ENCODE peak calls at places on chromosomes 6 and 20, in nine cellular contexts. O, R, W, X, V, Z, N, E and C are unnamed samples.

GRCh38 chr20:46814366-46815232 is 80.0 kb upstream of the EYA2 start:
- DNase-seq in V (peak), W (peak), E (no peak), R (peak), Z (peak), X (no peak), O (peak), N (no peak), C (peak)

GRCh38 chr20:53935353-53936084 is 134.9 kb downstream of the BCAS1 start:
- DNase-seq in V (no peak), W (peak), R (no peak), E (peak), N (no peak), X (no peak), Z (no peak), O (no peak), C (no peak)

GRCh38 chr6:35083507-35083906 is 57.6 kb downstream of the TCP11 start:
- DNase-seq in O (no peak), W (no peak), E (no peak), Z (no peak), V (no peak), X (no peak), N (no peak), R (no peak), C (no peak)

GRCh38 chr6:45540375-45540920 is 162.7 kb upstream of the SUPT3H start:
- DNase-seq in E (no peak), Z (no peak), N (no peak), X (no peak), R (no peak), O (no peak), V (no peak), W (no peak), C (no peak)

GRCh38 chr6:2891768-2892170 is 11.3 kb downstream of the SERPINB9 start:
- DNase-seq in X (no peak), R (no peak), W (no peak), Z (no peak), N (no peak), V (no peak), O (no peak), E (peak), C (no peak)

GRCh38 chr6:17987576-17988421 is at the start of gene KIF13A:
- DNase-seq in Z (peak), W (peak), R (peak), O (peak), X (peak), E (peak), V (peak), N (peak), C (peak)

GRCh38 chr6:136365781-136366354 is 76.2 kb upstream of the BCLAF1 start:
- DNase-seq in V (no peak), W (no peak), E (peak), N (no peak), R (peak), O (no peak), Z (no peak), X (no peak), C (no peak)

GRCh38 chr20:23217023-23217422 is 130.9 kb upstream of the CD93 start:
- DNase-seq in Z (no peak), E (no peak), N (no peak), W (no peak), V (no peak), O (no peak), R (no peak), X (no peak), C (no peak)

GRCh38 chr6:163086563-163086895 is 328.0 kb upstream of the QKI start:
- DNase-seq in O (no peak), Z (no peak), N (no peak), X (no peak), V (no peak), R (no peak), E (no peak), W (no peak), C (peak)

GRCh38 chr20:46523696-46524328 is 10.5 kb upstream of the ZNF334 start:
- DNase-seq in Z (peak), E (no peak), O (peak), X (peak), R (peak), W (peak), V (peak), N (peak), C (peak)

GRCh38 chr6:87237804-87238203 is 82.4 kb downstream of the ZNF292 start:
- DNase-seq in R (peak), O (no peak), W (peak), X (peak), V (no peak), E (peak), N (peak), Z (no peak), C (peak)

GRCh38 chr20:63738687-63739128 is 868 bp upstream of the SLC2A4RG start:
- DNase-seq in E (peak), V (peak), N (no peak), O (no peak), Z (peak), W (peak), X (no peak), R (no peak), C (peak)

GRCh38 chr20:38084425-38084951 is 50.9 kb downstream of the RPRD1B start:
- DNase-seq in Z (no peak), E (no peak), O (no peak), R (peak), W (peak), N (peak), X (no peak), V (no peak), C (peak)

GRCh38 chr20:17939622-17940446 is 28.8 kb downstream of the SNX5 start:
- DNase-seq in N (no peak), W (no peak), R (no peak), X (peak), O (no peak), Z (no peak), E (no peak), V (no peak), C (no peak)

GRCh38 chr20:48338717-48339116 is 489.1 kb downstream of the PREX1 start:
- DNase-seq in N (no peak), V (no peak), Z (no peak), E (no peak), W (peak), R (peak), O (no peak), X (no peak), C (peak)

GRCh38 chr6:161618816-161619454 is 345.1 kb upstream of the AGPAT4 start:
- DNase-seq in W (no peak), O (peak), X (peak), N (no peak), R (no peak), V (peak), E (peak), Z (peak), C (peak)

GRCh38 chr6:155253337-155253736 is 10.5 kb upstream of the CLDN20 start:
- DNase-seq in R (no peak), W (no peak), E (no peak), V (no peak), Z (no peak), O (no peak), N (no peak), X (no peak), C (no peak)

GRCh38 chr6:34374112-34374907 is 18.2 kb downstream of the NUDT3 start:
- DNase-seq in W (no peak), N (no peak), R (no peak), Z (no peak), O (no peak), E (peak), V (no peak), X (no peak), C (no peak)

GRCh38 chr20:22455259-22455658 is 129.1 kb downstream of the FOXA2 start:
- DNase-seq in E (no peak), R (no peak), Z (no peak), X (no peak), W (no peak), O (no peak), V (no peak), N (no peak), C (no peak)

GRCh38 chr6:18141805-18142590 is 12.9 kb downstream of the TPMT start:
- DNase-seq in N (no peak), W (no peak), O (no peak), V (no peak), X (no peak), R (no peak), E (no peak), Z (peak), C (no peak)

GRCh38 chr6:37985355-37985754 is 165.8 kb downstream of the ZFAND3 start:
- DNase-seq in Z (no peak), X (no peak), N (no peak), O (no peak), W (no peak), E (no peak), V (no peak), R (no peak), C (no peak)

GRCh38 chr20:40809361-40809760 is 120.3 kb upstream of the MAFB start:
- DNase-seq in X (no peak), W (no peak), Z (no peak), R (no peak), V (no peak), E (no peak), N (no peak), O (no peak), C (no peak)

GRCh38 chr6:27757307-27757706 is 154.9 kb downstream of the OR2B2 start:
- DNase-seq in V (no peak), R (no peak), N (no peak), O (no peak), Z (peak), X (no peak), W (no peak), E (no peak), C (peak)

GRCh38 chr6:106715922-106716321 is 86.5 kb downstream of the QRSL1 start:
- DNase-seq in N (no peak), R (no peak), E (peak), V (no peak), O (peak), X (peak), W (no peak), Z (no peak), C (no peak)

GRCh38 chr6:28615955-28616747 is 90.5 kb downstream of the GPX5 start:
- DNase-seq in Z (peak), V (no peak), O (no peak), E (no peak), R (no peak), W (no peak), X (no peak), N (no peak), C (no peak)

GRCh38 chr6:112701201-112701600 is 354.1 kb downstream of the RFPL4B start:
- DNase-seq in W (peak), E (no peak), X (no peak), O (no peak), N (peak), Z (no peak), R (peak), V (no peak), C (peak)

GRCh38 chr20:50089787-50090177 is 23.2 kb downstream of the UBE2V1 start:
- DNase-seq in N (no peak), X (peak), V (no peak), Z (no peak), E (no peak), W (no peak), R (no peak), O (no peak), C (no peak)

GRCh38 chr6:149454405-149454848 is 30.4 kb downstream of the ZC3H12D start:
- DNase-seq in V (no peak), E (no peak), Z (no peak), O (peak), R (peak), N (peak), W (peak), X (no peak), C (peak)

GRCh38 chr6:135002974-135003703 is 51.5 kb downstream of the HBS1L start:
- DNase-seq in Z (no peak), N (no peak), W (no peak), R (no peak), O (no peak), E (no peak), V (no peak), X (no peak), C (no peak)

GRCh38 chr6:158854214-158855101 is 35.3 kb upstream of the EZR start:
- DNase-seq in O (no peak), N (peak), Z (no peak), X (no peak), E (peak), W (peak), V (no peak), R (peak), C (peak)

GRCh38 chr20:64246616-64247311 is 8.8 kb upstream of the PCMTD2 start:
- DNase-seq in V (no peak), E (no peak), X (no peak), R (no peak), W (no peak), O (no peak), N (no peak), Z (no peak), C (no peak)

GRCh38 chr6:144334150-144334708 is 49.1 kb downstream of the UTRN start:
- DNase-seq in N (no peak), E (peak), V (no peak), X (peak), O (no peak), Z (no peak), R (no peak), W (no peak), C (no peak)

GRCh38 chr6:35713006-35713405 is 23.8 kb upstream of the ARMC12 start:
- DNase-seq in V (no peak), N (no peak), O (no peak), E (no peak), R (no peak), X (no peak), Z (no peak), W (no peak), C (no peak)

GRCh38 chr20:48051810-48052491 is 266.7 kb upstream of the SULF2 start:
- DNase-seq in E (no peak), Z (no peak), N (peak), O (peak), W (peak), R (peak), V (no peak), X (no peak), C (peak)

GRCh38 chr20:51382986-51383821 is 159.3 kb downstream of the NFATC2 start:
- DNase-seq in O (no peak), Z (no peak), R (no peak), X (peak), N (peak), V (no peak), E (peak), W (no peak), C (no peak)

GRCh38 chr6:170130771-170131241 is 160.1 kb downstream of the DLL1 start:
- DNase-seq in Z (no peak), E (no peak), R (no peak), O (no peak), X (no peak), N (no peak), W (no peak), V (no peak), C (no peak)

GRCh38 chr6:72413884-72414283 is 208.0 kb upstream of the KCNQ5 start:
- DNase-seq in E (no peak), N (no peak), X (no peak), Z (no peak), O (no peak), R (peak), W (no peak), V (no peak), C (no peak)

GRCh38 chr6:21740719-21741118 is 147.2 kb downstream of the SOX4 start:
- DNase-seq in N (peak), V (no peak), E (no peak), X (no peak), O (no peak), Z (peak), R (peak), W (peak), C (peak)

GRCh38 chr6:4651831-4652467 is 124.3 kb upstream of the CDYL start:
- DNase-seq in Z (no peak), X (no peak), V (no peak), N (no peak), E (no peak), R (no peak), O (no peak), W (no peak), C (no peak)

GRCh38 chr6:4645713-4646356 is 130.4 kb upstream of the CDYL start:
- DNase-seq in E (no peak), W (no peak), Z (no peak), X (no peak), N (no peak), O (no peak), V (no peak), R (no peak), C (no peak)

GRCh38 chr6:4649728-4650127 is 126.5 kb upstream of the CDYL start:
- DNase-seq in W (peak), V (no peak), N (peak), X (no peak), R (peak), Z (no peak), E (no peak), O (peak), C (no peak)

GRCh38 chr6:4644962-4645361 is 131.2 kb upstream of the CDYL start:
- DNase-seq in O (peak), W (no peak), E (no peak), X (no peak), R (peak), V (no peak), N (peak), Z (no peak), C (no peak)

DNA sequence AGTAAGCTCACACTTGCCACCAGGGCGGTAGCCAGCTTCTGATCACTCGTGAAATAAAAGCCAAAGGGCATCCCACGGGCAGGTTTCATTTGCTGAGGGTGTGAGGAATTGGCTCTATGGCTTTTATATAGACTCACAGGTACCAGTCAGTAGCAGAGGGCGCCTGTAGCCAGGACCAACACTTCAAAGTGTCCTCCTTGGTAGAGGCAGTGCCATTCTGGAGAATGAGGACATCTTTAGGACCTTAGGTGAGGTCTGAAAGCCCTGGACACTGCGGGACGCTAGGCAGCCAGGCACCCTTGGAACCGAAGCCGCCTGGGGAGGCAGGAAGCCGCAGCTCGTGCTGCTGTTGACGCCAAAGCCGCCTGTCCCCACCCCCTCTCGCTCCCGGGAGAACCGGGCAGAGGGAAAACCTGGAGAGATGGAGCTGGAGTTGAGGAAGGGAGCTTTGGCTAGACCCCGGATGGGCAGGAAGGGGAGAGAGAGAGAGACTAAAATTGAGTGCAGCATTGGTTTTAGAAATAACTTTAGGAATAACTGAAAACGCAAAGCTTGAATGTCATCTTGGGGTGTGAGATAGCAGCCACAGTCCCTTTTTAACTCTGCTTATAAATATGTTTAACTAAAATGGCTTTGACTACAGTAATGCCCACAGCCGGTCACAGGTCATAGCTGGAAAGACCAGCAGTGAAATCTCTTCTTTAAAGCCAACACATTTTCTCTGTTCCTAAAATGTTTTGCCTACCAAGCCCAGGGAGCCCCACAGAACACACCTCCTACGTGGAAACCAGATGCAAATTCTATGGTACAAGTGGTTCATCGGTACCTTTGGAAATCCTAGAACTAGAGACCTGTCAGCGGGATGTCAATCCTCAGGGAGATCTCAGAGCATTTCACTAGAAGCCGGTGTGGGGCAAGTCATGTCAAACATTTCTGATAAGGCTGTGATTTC is 128.5 kb upstream of the CDYL start:
- DNase-seq in O (peak), W (peak), E (peak), R (peak), V (peak), X (no peak), Z (peak), N (peak), C (peak)
- H2AFZ ChIP-seq in O (peak), W (peak), E (peak), R (peak), V (peak), X (no peak), Z (peak), N (peak), C (peak)

GRCh38 chr6:85406641-85407075 is 43.2 kb upstream of the NT5E start:
- DNase-seq in W (no peak), Z (no peak), N (no peak), O (peak), V (no peak), X (no peak), E (no peak), R (peak), C (no peak)

GRCh38 chr6:85405853-85406198 is 44.1 kb upstream of the NT5E start:
- DNase-seq in E (no peak), W (no peak), Z (no peak), R (no peak), N (peak), V (no peak), O (no peak), X (no peak), C (no peak)

GRCh38 chr6:85404497-85405174 is 45.2 kb upstream of the NT5E start:
- DNase-seq in O (peak), W (peak), V (no peak), E (no peak), Z (no peak), N (peak), R (peak), X (no peak), C (peak)

GRCh38 chr6:85405175-85405852 is 44.6 kb upstream of the NT5E start:
- DNase-seq in N (no peak), W (no peak), R (peak), V (no peak), O (peak), Z (no peak), X (no peak), E (no peak), C (no peak)

GRCh38 chr6:85408039-85408438 is 41.8 kb upstream of the NT5E start:
- DNase-seq in Z (no peak), R (no peak), O (no peak), W (no peak), V (no peak), E (no peak), N (no peak), X (no peak), C (no peak)
- H2AFZ ChIP-seq in Z (no peak), R (peak), O (peak), W (no peak), V (no peak), E (no peak), N (no peak), X (no peak), C (no peak)

GRCh38 chr6:52059821-52060220 is 27.6 kb downstream of the PKHD1 start:
- DNase-seq in W (no peak), X (no peak), Z (no peak), E (no peak), O (no peak), R (no peak), N (no peak), V (no peak), C (no peak)

GRCh38 chr6:52061481-52061880 is 25.9 kb downstream of the PKHD1 start:
- DNase-seq in W (no peak), N (no peak), Z (no peak), O (no peak), R (no peak), E (no peak), X (no peak), V (no peak), C (no peak)

GRCh38 chr6:52065621-52066020 is 21.8 kb downstream of the PKHD1 start:
- DNase-seq in E (no peak), Z (no peak), N (no peak), V (no peak), X (no peak), W (no peak), R (no peak), O (peak), C (no peak)

GRCh38 chr6:52063584-52064400 is 23.6 kb downstream of the PKHD1 start:
- DNase-seq in O (peak), Z (peak), V (peak), E (peak), R (peak), W (peak), N (peak), X (peak), C (peak)
- H2AFZ ChIP-seq in O (peak), Z (peak), V (peak), E (peak), R (peak), W (no peak), N (peak), X (peak), C (peak)

DNA sequence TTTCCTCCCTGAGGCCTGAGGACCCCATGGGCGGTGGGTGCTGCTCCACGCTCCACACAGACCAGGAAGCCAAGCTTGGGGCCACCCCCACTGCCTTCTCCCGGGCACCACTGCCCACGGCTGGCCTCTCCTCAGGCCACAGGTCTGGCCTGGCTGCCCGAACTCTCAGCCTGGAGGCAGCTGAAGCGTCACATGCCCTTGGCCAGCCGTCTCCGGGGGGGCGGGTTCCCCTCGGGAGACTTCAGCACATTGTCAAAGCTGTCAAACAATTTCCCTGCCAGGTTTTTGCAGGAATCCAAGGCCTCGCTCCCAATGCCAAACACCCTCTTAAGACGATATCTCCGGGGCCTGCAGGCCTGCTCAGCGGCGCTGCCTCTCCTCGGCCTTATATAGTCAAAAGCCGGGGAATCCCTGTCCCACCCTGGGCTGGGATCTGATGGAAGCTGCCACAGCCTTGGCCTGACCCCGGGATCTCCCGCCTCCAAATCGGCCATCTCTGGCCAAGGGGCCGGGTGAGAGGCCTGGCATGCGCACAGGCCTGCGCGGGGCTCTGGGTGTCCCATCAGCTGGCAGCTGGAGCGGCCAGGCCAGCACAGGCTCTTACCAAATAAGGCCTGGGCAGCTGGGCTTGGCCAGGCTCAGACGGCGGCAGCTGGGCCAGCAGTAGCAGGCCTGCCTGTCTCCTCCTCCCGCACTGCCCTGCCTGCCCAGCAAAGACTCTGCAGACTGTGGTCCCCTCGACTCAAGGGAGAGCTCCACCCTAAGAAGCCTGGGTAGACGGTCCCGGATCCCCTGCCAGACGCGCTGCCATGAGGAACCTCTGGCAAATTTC is 49.7 kb downstream of the RBM38 start:
- DNase-seq in O (no peak), X (no peak), Z (peak), N (no peak), W (no peak), E (no peak), V (no peak), R (peak), C (peak)
- H2AFZ ChIP-seq in O (no peak), X (no peak), Z (peak), N (no peak), W (no peak), E (no peak), V (peak), R (peak), C (peak)